ENCODE peak calls at places on chromosomes 11 and 22, in seven cellular contexts. T is stimulated activated CD8-positive, alpha-beta memory T cell treated with anti-CD3 and anti-CD28 coated beads, Interleukin-15, amount 100 ng/mL, for 48 hours; E is KBM-7; K is endothelial cell; O is A549; W is immature natural killer cell; F is NCI-H1417. R is an unnamed sample.
A peak's percentile ranks its signal among the peaks of the same experiment; 100 is the strongest.

GRCh38 chr11:104694259-104695070 is 203.8 kb downstream of the CASP12 start:
- DNase-seq in T (no peak), E (peak; percentile 67), K (no peak), O (no peak), W (no peak), F (no peak), R (peak; percentile 63)

GRCh38 chr11:33068611-33069340 is 29.4 kb downstream of the TCP11L1 start:
- DNase-seq in T (no peak), E (no peak), K (no peak), O (no peak), W (no peak), F (no peak), R (no peak)

GRCh38 chr11:84905411-84905810 is 721.7 kb downstream of the DLG2 start:
- DNase-seq in T (no peak), E (no peak), K (no peak), O (no peak), W (no peak), F (no peak), R (peak; percentile 8)

GRCh38 chr22:37414288-37414687 is 13.0 kb downstream of the ELFN2 start:
- DNase-seq in T (no peak), E (no peak), K (no peak), O (no peak), W (no peak), F (no peak), R (no peak)

GRCh38 chr11:107916671-107917241 is 11.5 kb upstream of the RAB39A start:
- DNase-seq in T (no peak), E (no peak), K (peak; percentile 56), O (no peak), W (no peak), F (no peak), R (peak; percentile 36)

GRCh38 chr11:68303982-68304780 is 8.2 kb upstream of the LRP5 start:
- DNase-seq in T (no peak), E (no peak), K (no peak), O (no peak), W (no peak), F (no peak), R (no peak)

GRCh38 chr22:47304191-47304831 is 541.9 kb downstream of the TBC1D22A start:
- DNase-seq in T (no peak), E (no peak), K (no peak), O (no peak), W (no peak), F (no peak), R (no peak)

GRCh38 chr11:44858796-44859527 is 91.7 kb downstream of the TP53I11 start:
- DNase-seq in T (no peak), E (no peak), K (no peak), O (no peak), W (no peak), F (no peak), R (no peak)

GRCh38 chr11:46618789-46619188 is 1.4 kb downstream of the ATG13 start:
- DNase-seq in T (no peak), E (no peak), K (no peak), O (no peak), W (no peak), F (no peak), R (no peak)

GRCh38 chr22:45120931-45121330 is 42.8 kb upstream of the NUP50 start:
- DNase-seq in T (no peak), E (no peak), K (no peak), O (no peak), W (no peak), F (no peak), R (no peak)

GRCh38 chr11:122137081-122137793 is 21.2 kb upstream of the BLID start:
- DNase-seq in T (no peak), E (no peak), K (no peak), O (peak; percentile 70), W (no peak), F (no peak), R (peak; percentile 88)

GRCh38 chr11:68839953-68840641 is 1.6 kb downstream of the CPT1A start:
- DNase-seq in T (no peak), E (peak; percentile 72), K (no peak), O (no peak), W (peak; percentile 29), F (peak; percentile 48), R (peak; percentile 34)

GRCh38 chr11:34313099-34313517 is 44.7 kb downstream of the ABTB2 start:
- DNase-seq in T (no peak), E (no peak), K (no peak), O (no peak), W (no peak), F (no peak), R (no peak)

GRCh38 chr11:112478806-112479205 is 218.1 kb upstream of the PLET1 start:
- DNase-seq in T (no peak), E (no peak), K (no peak), O (no peak), W (no peak), F (peak; percentile 43), R (no peak)

GRCh38 chr22:33940741-33941140 is 20.5 kb upstream of the LARGE1 start:
- DNase-seq in T (no peak), E (no peak), K (no peak), O (no peak), W (no peak), F (no peak), R (no peak)

GRCh38 chr11:9489366-9489765 is 28.6 kb downstream of the ZNF143 start:
- DNase-seq in T (no peak), E (no peak), K (no peak), O (no peak), W (no peak), F (no peak), R (peak; percentile 63)

GRCh38 chr11:69540118-69541000 is 58.9 kb downstream of the LINC01488 start:
- DNase-seq in T (no peak), E (no peak), K (no peak), O (no peak), W (no peak), F (no peak), R (no peak)

GRCh38 chr22:23892130-23892529 is 2.1 kb upstream of the MIF start:
- DNase-seq in T (no peak), E (no peak), K (no peak), O (no peak), W (no peak), F (no peak), R (no peak)

GRCh38 chr11:2096919-2097301 is 42.3 kb downstream of the IGF2 start:
- DNase-seq in T (no peak), E (no peak), K (no peak), O (no peak), W (no peak), F (no peak), R (no peak)

GRCh38 chr11:122120096-122120495 is 4.1 kb upstream of the BLID start:
- DNase-seq in T (no peak), E (no peak), K (no peak), O (no peak), W (no peak), F (no peak), R (no peak)

GRCh38 chr22:19704355-19705015 is 9.8 kb upstream of the SEPTIN5 start:
- DNase-seq in T (no peak), E (no peak), K (no peak), O (no peak), W (no peak), F (no peak), R (no peak)

GRCh38 chr11:96033054-96033453 is 109.1 kb upstream of the MTMR2 start:
- DNase-seq in T (no peak), E (no peak), K (no peak), O (no peak), W (no peak), F (no peak), R (no peak)

GRCh38 chr22:17171313-17172171 is 12.5 kb upstream of the HDHD5 start:
- DNase-seq in T (peak; percentile 82), E (peak; percentile 89), K (peak; percentile 96), O (peak; percentile 84), W (peak; percentile 80), F (peak; percentile 94), R (peak; percentile 88)

GRCh38 chr11:134350381-134350780 is 18.6 kb downstream of the GLB1L2 start:
- DNase-seq in T (no peak), E (no peak), K (no peak), O (no peak), W (no peak), F (no peak), R (no peak)

GRCh38 chr11:6391548-6392134 is 1.4 kb downstream of the SMPD1 start:
- DNase-seq in T (no peak), E (no peak), K (no peak), O (no peak), W (no peak), F (no peak), R (no peak)

GRCh38 chr11:47394322-47395224 is 13.8 kb upstream of the SLC39A13 start:
- DNase-seq in T (no peak), E (peak; percentile 91), K (peak; percentile 76), O (no peak), W (peak; percentile 66), F (no peak), R (peak; percentile 73)

GRCh38 chr11:100469835-100470234 is 217.3 kb upstream of the ARHGAP42 start:
- DNase-seq in T (no peak), E (no peak), K (no peak), O (no peak), W (no peak), F (no peak), R (no peak)

GRCh38 chr22:30245985-30246901 is at the start of gene LIF:
- DNase-seq in T (no peak), E (peak; percentile 45), K (no peak), O (no peak), W (peak; percentile 38), F (peak; percentile 4), R (peak; percentile 74)

GRCh38 chr11:68550485-68550817 is 89.9 kb downstream of the PPP6R3 start:
- DNase-seq in T (no peak), E (peak; percentile 74), K (no peak), O (no peak), W (no peak), F (no peak), R (peak; percentile 78)

GRCh38 chr11:130390071-130390758 is 38.2 kb downstream of the ADAMTS8 start:
- DNase-seq in T (no peak), E (peak; percentile 26), K (no peak), O (peak; percentile 52), W (no peak), F (no peak), R (peak; percentile 78)

GRCh38 chr11:118623291-118623655 is 15.9 kb downstream of the PHLDB1 start:
- DNase-seq in T (no peak), E (no peak), K (no peak), O (peak; percentile 32), W (no peak), F (peak; percentile 94), R (peak; percentile 53)

GRCh38 chr11:130191896-130192295 is 32.3 kb downstream of the ST14 start:
- DNase-seq in T (no peak), E (no peak), K (no peak), O (no peak), W (no peak), F (no peak), R (no peak)

GRCh38 chr11:74678041-74678440 is 53.2 kb downstream of the CHRDL2 start:
- DNase-seq in T (no peak), E (no peak), K (no peak), O (no peak), W (no peak), F (no peak), R (no peak)

GRCh38 chr22:49303781-49304461 is 523.8 kb downstream of the BRD1 start:
- DNase-seq in T (no peak), E (no peak), K (no peak), O (no peak), W (no peak), F (no peak), R (no peak)

GRCh38 chr11:108887436-108888238 is 222.8 kb downstream of the DDX10 start:
- DNase-seq in T (no peak), E (no peak), K (no peak), O (no peak), W (peak; percentile 70), F (no peak), R (peak; percentile 50)

GRCh38 chr11:68448604-68449011 is 11.9 kb upstream of the PPP6R3 start:
- DNase-seq in T (no peak), E (no peak), K (no peak), O (no peak), W (no peak), F (no peak), R (no peak)

GRCh38 chr22:40204331-40205116 is 26.8 kb downstream of the TNRC6B start:
- DNase-seq in T (no peak), E (no peak), K (no peak), O (no peak), W (no peak), F (peak; percentile 26), R (peak; percentile 59)